ENCODE peak calls at places on chromosome 1, in five cellular contexts. H, D, B, S and Y are unnamed samples.

GRCh38 chr1:119711804-119712341 is at the start of gene PHGDH:
- DNase-seq in S (peak; percentile 91), D (peak; percentile 45), B (peak; percentile 23), H (peak; percentile 41), Y (peak; percentile 71)

GRCh38 chr1:209835782-209836298 is 8.1 kb downstream of the UTP25 start:
- DNase-seq in H (no peak), D (no peak), B (no peak), S (no peak), Y (no peak)

GRCh38 chr1:228377664-228378452 is 28.8 kb downstream of the TRIM11 start:
- DNase-seq in H (no peak), B (no peak), S (peak; percentile 40), D (no peak), Y (no peak)

GRCh38 chr1:170707959-170708666 is 44.2 kb downstream of the PRRX1 start:
- DNase-seq in B (no peak), H (no peak), S (peak; percentile 80), D (no peak), Y (no peak)

GRCh38 chr1:233635765-233636502 is 22.0 kb downstream of the KCNK1 start:
- DNase-seq in S (no peak), H (no peak), B (no peak), D (no peak), Y (no peak)

GRCh38 chr1:226872455-226872854 is 2.0 kb downstream of the PSEN2 start:
- DNase-seq in D (no peak), H (no peak), B (no peak), S (no peak), Y (no peak)

GRCh38 chr1:211653907-211654553 is 21.4 kb downstream of the NEK2 start:
- DNase-seq in S (peak; percentile 17), H (no peak), D (no peak), B (no peak), Y (no peak)

GRCh38 chr1:206933333-206933945 is 11.7 kb upstream of the FCMR start:
- DNase-seq in B (peak; percentile 57), H (peak; percentile 57), S (no peak), D (peak; percentile 10), Y (no peak)

GRCh38 chr1:203183828-203184227 is 2.7 kb downstream of the CHI3L1 start:
- DNase-seq in B (no peak), H (no peak), S (no peak), D (no peak), Y (no peak)

GRCh38 chr1:172449012-172449584 is 5.2 kb upstream of the PIGC start:
- DNase-seq in S (peak; percentile 93), D (no peak), H (no peak), B (no peak), Y (no peak)

GRCh38 chr1:68464891-68465290 is 15.1 kb upstream of the RPE65 start:
- DNase-seq in S (no peak), D (no peak), B (no peak), H (no peak), Y (no peak)

GRCh38 chr1:9960705-9961562 is 17.7 kb downstream of the NMNAT1 start:
- DNase-seq in B (peak; percentile 51), S (peak; percentile 13), H (no peak), D (no peak), Y (peak; percentile 51)

GRCh38 chr1:107454786-107455185 is 313.9 kb downstream of the NTNG1 start:
- DNase-seq in B (no peak), H (no peak), D (no peak), S (no peak), Y (no peak)

GRCh38 chr1:7120863-7121621 is 335.8 kb downstream of the CAMTA1 start:
- DNase-seq in D (no peak), H (no peak), B (no peak), S (no peak), Y (no peak)

GRCh38 chr1:38740543-38740942 is 119.0 kb downstream of the RRAGC start:
- DNase-seq in B (no peak), H (no peak), S (no peak), D (no peak), Y (no peak)

GRCh38 chr1:205775717-205776056 is 405 bp upstream of the RAB29 start:
- DNase-seq in H (no peak), S (no peak), B (no peak), D (no peak), Y (no peak)

GRCh38 chr1:87806377-87807094 is 477.9 kb downstream of the LMO4 start:
- DNase-seq in H (no peak), S (no peak), D (no peak), B (no peak), Y (no peak)

GRCh38 chr1:202944438-202944921 is 13.6 kb downstream of the ADIPOR1 start:
- DNase-seq in S (no peak), B (no peak), D (no peak), H (no peak), Y (no peak)

GRCh38 chr1:79617777-79618176 is 611.2 kb upstream of the ADGRL4 start:
- DNase-seq in B (no peak), D (no peak), H (no peak), S (no peak), Y (no peak)

GRCh38 chr1:201955009-201955749 is at the start of gene TIMM17A:
- DNase-seq in B (peak; percentile 95), H (peak; percentile 93), S (peak; percentile 95), D (peak; percentile 97), Y (peak; percentile 88)

GRCh38 chr1:112712701-112713128 is 2.4 kb downstream of the PPM1J start:
- DNase-seq in B (no peak), S (no peak), H (no peak), D (no peak), Y (no peak)